ENCODE peak calls at places on chromosomes 6 and 20, in nine cellular contexts. Q, I, L, Z, B, N, G, H and K are unnamed samples.

GRCh38 chr6:106530502-106530901 is 98.8 kb downstream of the RTN4IP1 start:
- DNase-seq in Q (no peak), I (no peak), L (no peak), Z (no peak), B (no peak), N (no peak), G (no peak), H (no peak), K (peak)

GRCh38 chr20:50034567-50035170 is 51.9 kb downstream of the SNAI1 start:
- DNase-seq in Q (no peak), I (no peak), L (peak), Z (peak), B (no peak), N (peak), G (no peak), H (no peak), K (peak)

GRCh38 chr6:31826793-31827285 is 699 bp upstream of the HSPA1B start:
- DNase-seq in Q (peak), I (no peak), L (peak), Z (peak), B (no peak), N (peak), G (no peak), H (peak), K (no peak)

GRCh38 chr6:151914475-151914874 is 107.0 kb downstream of the ESR1 start:
- DNase-seq in Q (no peak), I (no peak), L (no peak), Z (no peak), B (no peak), N (no peak), G (no peak), H (no peak), K (peak)

GRCh38 chr6:111540971-111541719 is 58.1 kb upstream of the REV3L start:
- DNase-seq in Q (no peak), I (no peak), L (no peak), Z (no peak), B (no peak), N (no peak), G (no peak), H (no peak), K (peak)

GRCh38 chr20:46823271-46823747 is 71.3 kb upstream of the EYA2 start:
- DNase-seq in Q (no peak), I (no peak), L (peak), Z (no peak), B (no peak), N (no peak), G (no peak), H (no peak), K (no peak)

GRCh38 chr6:42296614-42297013 is 79.0 kb upstream of the MRPS10 start:
- DNase-seq in Q (no peak), I (no peak), L (no peak), Z (no peak), B (no peak), N (no peak), G (no peak), H (no peak), K (no peak)

GRCh38 chr6:119147101-119148053 is 68.9 kb upstream of the FAM184A start:
- DNase-seq in Q (peak), I (peak), L (peak), Z (no peak), B (peak), N (peak), G (no peak), H (no peak), K (peak)

GRCh38 chr6:84417261-84417660 is 189.8 kb upstream of the CEP162 start:
- DNase-seq in Q (no peak), I (no peak), L (no peak), Z (no peak), B (no peak), N (no peak), G (no peak), H (no peak), K (no peak)

GRCh38 chr6:48113130-48113529 is 2.1 kb upstream of the PTCHD4 start:
- DNase-seq in Q (no peak), I (no peak), L (no peak), Z (no peak), B (no peak), N (no peak), G (no peak), H (no peak), K (no peak)

GRCh38 chr6:5956939-5957338 is 49.8 kb downstream of the NRN1 start:
- DNase-seq in Q (no peak), I (no peak), L (no peak), Z (no peak), B (no peak), N (no peak), G (no peak), H (no peak), K (no peak)

GRCh38 chr20:37158248-37158647 is 20.9 kb upstream of the RPN2 start:
- DNase-seq in Q (no peak), I (no peak), L (no peak), Z (no peak), B (no peak), N (no peak), G (no peak), H (no peak), K (no peak)

GRCh38 chr20:56839222-56839621 is 210.1 kb downstream of the TFAP2C start:
- DNase-seq in Q (no peak), I (no peak), L (no peak), Z (no peak), B (no peak), N (no peak), G (no peak), H (no peak), K (no peak)

GRCh38 chr20:40636486-40636885 is 52.5 kb downstream of the MAFB start:
- DNase-seq in Q (no peak), I (no peak), L (no peak), Z (no peak), B (no peak), N (no peak), G (no peak), H (no peak), K (no peak)

GRCh38 chr6:166660157-166660686 is 33.2 kb upstream of the RPS6KA2 start:
- DNase-seq in Q (no peak), I (no peak), L (no peak), Z (no peak), B (no peak), N (no peak), G (no peak), H (no peak), K (no peak)

GRCh38 chr6:122839477-122839876 is 50.4 kb downstream of the SMPDL3A start:
- DNase-seq in Q (peak), I (peak), L (peak), Z (no peak), B (peak), N (no peak), G (no peak), H (peak), K (peak)

GRCh38 chr20:18166241-18166881 is 28.7 kb downstream of the KAT14 start:
- DNase-seq in Q (peak), I (no peak), L (no peak), Z (no peak), B (no peak), N (no peak), G (no peak), H (no peak), K (no peak)

GRCh38 chr20:62179162-62179504 is 3.7 kb upstream of the MTG2 start:
- DNase-seq in Q (no peak), I (no peak), L (no peak), Z (no peak), B (no peak), N (no peak), G (no peak), H (no peak), K (no peak)

GRCh38 chr6:158737710-158738615 is 81.2 kb downstream of the EZR start:
- DNase-seq in Q (no peak), I (no peak), L (peak), Z (no peak), B (no peak), N (no peak), G (no peak), H (no peak), K (no peak)

GRCh38 chr20:61960836-61961235 is 104.8 kb downstream of the TAF4 start:
- DNase-seq in Q (no peak), I (no peak), L (peak), Z (no peak), B (no peak), N (no peak), G (no peak), H (no peak), K (no peak)

GRCh38 chr6:20693466-20694063 is 159.3 kb downstream of the CDKAL1 start:
- DNase-seq in Q (no peak), I (no peak), L (no peak), Z (no peak), B (no peak), N (no peak), G (no peak), H (no peak), K (no peak)

GRCh38 chr20:61119263-61119662 is 132.8 kb upstream of the CDH4 start:
- DNase-seq in Q (no peak), I (no peak), L (no peak), Z (no peak), B (no peak), N (no peak), G (no peak), H (no peak), K (no peak)

GRCh38 chr6:14375940-14376339 is 258.4 kb downstream of the CD83 start:
- DNase-seq in Q (peak), I (no peak), L (no peak), Z (no peak), B (no peak), N (no peak), G (no peak), H (no peak), K (no peak)

GRCh38 chr6:1250489-1251197 is 61.3 kb upstream of the FOXQ1 start:
- DNase-seq in Q (no peak), I (no peak), L (no peak), Z (no peak), B (no peak), N (no peak), G (no peak), H (no peak), K (no peak)

GRCh38 chr6:87444362-87444761 is 28.4 kb upstream of the SLC35A1 start:
- DNase-seq in Q (no peak), I (no peak), L (no peak), Z (no peak), B (no peak), N (no peak), G (no peak), H (no peak), K (no peak)

GRCh38 chr6:32329141-32329540 is 42.6 kb downstream of the TSBP1 start:
- DNase-seq in Q (no peak), I (no peak), L (no peak), Z (no peak), B (no peak), N (no peak), G (no peak), H (no peak), K (no peak)

GRCh38 chr6:46756469-46757205 is 9.9 kb downstream of the ANKRD66 start:
- DNase-seq in Q (no peak), I (no peak), L (no peak), Z (no peak), B (no peak), N (no peak), G (no peak), H (no peak), K (peak)

GRCh38 chr20:3843490-3843889 is 3.1 kb upstream of the MAVS start:
- DNase-seq in Q (no peak), I (no peak), L (no peak), Z (no peak), B (no peak), N (peak), G (no peak), H (no peak), K (peak)

GRCh38 chr6:33112148-33112547 is 36.4 kb downstream of the HLA-DPB1 start:
- DNase-seq in Q (no peak), I (no peak), L (peak), Z (no peak), B (no peak), N (no peak), G (no peak), H (no peak), K (no peak)